ENCODE peak calls at places on chromosomes 4 and X, in six cellular contexts. I, Z, H, O, D and T are unnamed samples.

GRCh38 chr4:137558951-137559350 is 26.7 kb upstream of the PCDH18 start:
- DNase-seq in O (peak; percentile 80), H (no peak), Z (no peak), D (peak; percentile 68), I (no peak), T (no peak)

GRCh38 chr4:73721419-73721818 is 18.9 kb upstream of the CXCL8 start:
- DNase-seq in H (no peak), I (no peak), Z (no peak), O (peak; percentile 77), D (peak; percentile 68), T (peak; percentile 47)

GRCh38 chrX:2708016-2708415 is 16.9 kb downstream of the CD99 start:
- DNase-seq in H (no peak), Z (no peak), O (no peak), D (peak; percentile 46), I (no peak), T (no peak)

GRCh38 chrX:47514553-47515235 is 31.7 kb upstream of the ZNF41 start:
- DNase-seq in I (no peak), H (no peak), O (peak; percentile 46), D (peak; percentile 85), Z (no peak), T (peak; percentile 34)

GRCh38 chr4:19850909-19851308 is 400.8 kb upstream of the SLIT2 start:
- DNase-seq in H (no peak), O (peak; percentile 93), D (peak; percentile 59), Z (no peak), I (no peak), T (no peak)

GRCh38 chr4:98657531-98658286 is 702 bp downstream of the TSPAN5 start:
- DNase-seq in O (peak; percentile 69), H (peak; percentile 68), I (peak; percentile 37), D (peak; percentile 81), Z (peak; percentile 67), T (no peak)

GRCh38 chr4:184329235-184330007 is 111.7 kb upstream of the ENPP6 start:
- DNase-seq in Z (no peak), I (no peak), O (no peak), D (no peak), H (no peak), T (no peak)

GRCh38 chr4:80492761-80493160 is 157.2 kb downstream of the CFAP299 start:
- DNase-seq in Z (no peak), O (no peak), D (no peak), H (no peak), I (no peak), T (no peak)

GRCh38 chr4:48635310-48635709 is 144.8 kb downstream of the FRYL start:
- DNase-seq in O (peak; percentile 37), H (no peak), D (peak; percentile 44), I (no peak), Z (no peak), T (peak; percentile 65)

GRCh38 chr4:104591505-104591904 is 96.8 kb upstream of the CXXC4 start:
- DNase-seq in H (peak; percentile 84), Z (peak; percentile 62), O (no peak), I (peak; percentile 56), D (peak; percentile 94), T (no peak)

GRCh38 chrX:107565916-107566602 is 62.3 kb upstream of the PRPS1 start:
- DNase-seq in O (peak; percentile 70), D (peak; percentile 79), I (peak; percentile 54), Z (no peak), H (peak; percentile 86), T (no peak)

GRCh38 chr4:156999175-156999517 is 27.5 kb upstream of the PDGFC start:
- DNase-seq in Z (no peak), O (peak; percentile 97), D (peak; percentile 96), H (peak; percentile 55), I (no peak), T (peak; percentile 99)

GRCh38 chr4:137707626-137708025 is 175.3 kb upstream of the PCDH18 start:
- DNase-seq in I (no peak), D (peak; percentile 61), H (no peak), Z (no peak), O (peak; percentile 60), T (no peak)

GRCh38 chr4:85733798-85734197 is 258.8 kb downstream of the ARHGAP24 start:
- DNase-seq in I (no peak), Z (no peak), O (no peak), D (no peak), H (no peak), T (no peak)

GRCh38 chrX:153884136-153885076 is 1.6 kb downstream of the L1CAM start:
- DNase-seq in H (no peak), D (no peak), O (no peak), Z (no peak), I (no peak), T (no peak)

GRCh38 chrX:119467433-119467832 is 811 bp upstream of the SLC25A5 start:
- DNase-seq in I (no peak), H (no peak), O (no peak), Z (no peak), D (no peak), T (no peak)

GRCh38 chrX:154019061-154019621 is 561 bp downstream of the IRAK1 start:
- DNase-seq in H (no peak), I (no peak), O (no peak), D (peak; percentile 18), Z (no peak), T (no peak)

GRCh38 chr4:1721003-1721665 is at the start of the genes TACC3 and TMEM129:
- DNase-seq in I (peak; percentile 90), Z (peak; percentile 93), O (peak; percentile 87), H (peak; percentile 99), D (peak; percentile 91), T (peak; percentile 92)

GRCh38 chr4:1721666-1722550 is 587 bp downstream of the TACC3 start:
- DNase-seq in O (no peak), H (peak; percentile 27), I (no peak), Z (no peak), D (no peak), T (no peak)

GRCh38 chr4:1722551-1723071 is 1.3 kb downstream of the TACC3 start:
- DNase-seq in O (no peak), H (peak; percentile 32), I (no peak), D (peak; percentile 38), Z (no peak), T (no peak)

GRCh38 chr4:1718095-1718850 is 2.9 kb downstream of the TMEM129 start:
- DNase-seq in Z (no peak), I (no peak), H (peak; percentile 22), D (no peak), O (no peak), T (no peak)

DNA sequence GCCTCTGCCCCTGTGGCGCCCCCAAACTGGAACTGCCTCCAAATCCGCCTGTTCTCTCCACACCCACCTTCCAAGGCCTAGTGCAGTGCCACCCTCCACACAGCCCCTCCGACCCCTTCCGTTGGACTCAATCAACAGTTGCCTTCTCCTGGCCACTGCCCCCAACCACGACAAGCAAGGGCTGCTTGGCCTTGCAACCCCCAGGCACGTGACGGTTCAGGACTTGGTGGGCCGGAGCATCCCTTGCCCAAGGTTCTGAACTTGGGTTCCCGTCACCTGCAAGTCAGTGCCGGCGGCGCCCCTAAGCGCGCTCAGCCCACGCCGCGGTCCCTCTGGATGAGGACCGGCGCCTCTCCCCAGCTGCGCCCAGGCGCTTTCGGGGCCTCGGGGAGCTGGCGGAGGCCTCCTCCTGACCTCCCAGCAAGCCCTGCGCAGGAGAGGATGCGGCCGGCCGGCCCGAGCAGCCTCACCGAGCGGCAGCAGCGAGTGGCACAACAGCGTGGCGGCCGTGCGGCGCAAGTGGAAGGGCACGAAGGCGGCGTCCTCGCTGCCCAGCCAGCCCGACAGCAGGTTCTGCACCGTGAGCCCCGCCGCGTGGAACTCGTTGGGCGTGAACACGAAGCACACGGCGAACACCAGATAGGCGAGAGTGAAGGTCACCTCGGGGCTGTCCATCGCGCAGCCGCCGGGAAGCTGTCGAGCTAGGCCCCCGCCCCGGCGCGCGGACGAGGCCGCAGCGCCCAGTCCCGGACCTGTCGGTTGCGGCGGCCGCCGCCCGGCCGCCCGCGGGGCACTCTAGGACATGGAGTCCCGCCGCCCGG is 750 bp downstream of the TMEM129 start:
- DNase-seq in H (peak; percentile 54), D (peak; percentile 63), I (peak; percentile 40), O (peak; percentile 28), Z (peak; percentile 69), T (peak; percentile 31)
- H3K23ac ChIP-seq in H (no peak overlapping the region), D (no peak overlapping the region), I (peak overlapping the region; percentile 99), O (peak overlapping the region; percentile 97), Z (no peak overlapping the region), T (peak overlapping the region; percentile 56)

DNA sequence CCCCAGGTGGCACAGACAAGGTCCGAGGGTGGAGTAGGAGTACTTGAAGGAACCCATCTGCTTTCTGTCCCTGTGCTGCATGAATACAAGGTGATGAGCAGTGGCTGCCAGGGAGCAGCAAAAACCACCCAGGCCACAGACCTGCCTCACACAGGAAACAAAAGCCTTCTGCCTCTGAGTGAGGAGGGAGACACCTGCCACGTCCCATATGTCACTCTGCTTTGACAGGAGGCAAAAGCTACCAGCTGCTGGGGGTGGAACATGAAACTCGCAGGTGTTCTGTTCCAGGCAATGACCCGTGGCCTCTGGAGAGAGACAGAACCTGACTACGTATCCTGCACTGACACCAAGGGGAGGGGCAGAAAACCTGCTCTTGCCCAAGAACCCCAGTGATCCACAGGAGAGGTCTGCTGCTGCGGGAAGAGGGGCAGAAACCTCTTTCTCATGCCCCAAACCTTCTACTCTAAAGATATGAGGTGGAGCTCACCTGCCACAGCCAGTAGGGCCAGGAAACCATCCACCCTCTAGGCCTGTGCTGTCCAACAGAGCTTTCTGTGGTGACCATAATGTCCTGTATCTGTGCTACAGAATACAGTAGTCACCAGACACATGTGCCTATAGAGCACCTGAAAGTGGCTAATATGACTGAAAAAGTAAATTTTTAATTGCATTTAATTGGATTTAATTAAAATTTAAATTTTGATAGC is 172.9 kb downstream of the PRDM5 start:
- DNase-seq in Z (no peak), D (no peak), O (no peak), H (no peak), I (no peak), T (no peak)
- H3K14ac ChIP-seq in Z (no peak overlapping the region), D (no peak overlapping the region), O (no peak overlapping the region), H (no peak overlapping the region), I (no peak overlapping the region), T (no peak overlapping the region)

GRCh38 chr4:3571921-3572320 is 39.7 kb upstream of the LRPAP1 start:
- DNase-seq in H (no peak), I (no peak), O (no peak), Z (no peak), D (no peak), T (no peak)

GRCh38 chr4:3573131-3573530 is 40.9 kb upstream of the LRPAP1 start:
- DNase-seq in D (no peak), H (no peak), I (no peak), O (no peak), Z (no peak), T (no peak)

GRCh38 chr4:3572363-3572762 is 40.1 kb upstream of the LRPAP1 start:
- DNase-seq in Z (peak; percentile 54), D (no peak), O (no peak), I (no peak), H (peak; percentile 65), T (no peak)
- H3K23ac ChIP-seq in Z (no peak overlapping the region), D (no peak overlapping the region), O (no peak overlapping the region), I (no peak overlapping the region), H (no peak overlapping the region), T (no peak overlapping the region)

GRCh38 chr4:100895572-100896197 is 377.9 kb upstream of the EMCN start:
- DNase-seq in I (no peak), D (peak; percentile 18), Z (no peak), H (no peak), O (no peak), T (no peak)

GRCh38 chr4:100894339-100894870 is 376.6 kb upstream of the EMCN start:
- DNase-seq in I (no peak), D (no peak), H (no peak), O (no peak), Z (no peak), T (no peak)

GRCh38 chr4:100889401-100889800 is 371.6 kb upstream of the EMCN start:
- DNase-seq in D (no peak), O (no peak), Z (no peak), H (no peak), I (no peak), T (no peak)

GRCh38 chr4:100891808-100892207 is 374.0 kb upstream of the EMCN start:
- DNase-seq in H (no peak), I (no peak), D (no peak), Z (no peak), O (no peak), T (no peak)

GRCh38 chr4:100889898-100890297 is 372.1 kb upstream of the EMCN start:
- DNase-seq in H (no peak), I (no peak), Z (no peak), O (no peak), D (no peak), T (no peak)
- H3K14ac ChIP-seq in H (no peak overlapping the region), I (no peak overlapping the region), Z (no peak overlapping the region), O (no peak overlapping the region), D (no peak overlapping the region), T (no peak overlapping the region)